ENCODE peak calls at places on chromosomes 6 and 20, in seven cellular contexts. One of them, this sample, is unnamed.

GRCh38 chr6:25876203-25876602 is 2.2 kb upstream of the SLC17A3 start:
- DNase-seq in mesendoderm: no peak
- DNase-seq in H9: no peak
- DNase-seq in IMR-90: no peak
- DNase-seq in neuronal stem cell: no peak
- DNase-seq in H1: no peak
- DNase-seq in trophoblast cell: no peak
- DNase-seq in this sample: no peak

GRCh38 chr20:35405775-35406174 is 6.0 kb downstream of the UQCC1 start:
- DNase-seq in mesendoderm: no peak
- DNase-seq in H9: no peak
- DNase-seq in IMR-90: no peak
- DNase-seq in neuronal stem cell: no peak
- DNase-seq in H1: no peak
- DNase-seq in trophoblast cell: no peak
- DNase-seq in this sample: no peak

GRCh38 chr6:87277123-87277522 is 45.3 kb upstream of the SMIM8 start:
- DNase-seq in mesendoderm: no peak
- DNase-seq in H9: no peak
- DNase-seq in IMR-90: peak; percentile 15
- DNase-seq in neuronal stem cell: no peak
- DNase-seq in H1: no peak
- DNase-seq in trophoblast cell: no peak
- DNase-seq in this sample: peak; percentile 22

GRCh38 chr6:49406241-49406970 is 56.6 kb downstream of the MMUT start:
- DNase-seq in mesendoderm: peak; percentile 8
- DNase-seq in H9: no peak
- DNase-seq in IMR-90: no peak
- DNase-seq in neuronal stem cell: no peak
- DNase-seq in H1: no peak
- DNase-seq in trophoblast cell: no peak
- DNase-seq in this sample: no peak

GRCh38 chr20:47785900-47786762 is 850 bp upstream of the SULF2 start:
- DNase-seq in mesendoderm: peak; percentile 80
- DNase-seq in H9: peak; percentile 67
- DNase-seq in IMR-90: peak; percentile 71
- DNase-seq in neuronal stem cell: peak; percentile 83
- DNase-seq in H1: no peak
- DNase-seq in trophoblast cell: peak; percentile 29
- DNase-seq in this sample: peak; percentile 90

GRCh38 chr20:62159835-62160234 is 16.3 kb downstream of the SS18L1 start:
- DNase-seq in mesendoderm: no peak
- DNase-seq in H9: no peak
- DNase-seq in IMR-90: peak; percentile 49
- DNase-seq in neuronal stem cell: no peak
- DNase-seq in H1: no peak
- DNase-seq in trophoblast cell: no peak
- DNase-seq in this sample: no peak

GRCh38 chr20:53917145-53918009 is 153.0 kb downstream of the BCAS1 start:
- DNase-seq in mesendoderm: peak; percentile 69
- DNase-seq in H9: no peak
- DNase-seq in IMR-90: no peak
- DNase-seq in neuronal stem cell: no peak
- DNase-seq in H1: no peak
- DNase-seq in trophoblast cell: peak; percentile 38
- DNase-seq in this sample: peak; percentile 84

GRCh38 chr6:28807682-28808280 is 116.0 kb downstream of the TRIM27 start:
- DNase-seq in mesendoderm: peak; percentile 85
- DNase-seq in H9: peak; percentile 74
- DNase-seq in IMR-90: peak; percentile 69
- DNase-seq in neuronal stem cell: no peak
- DNase-seq in H1: no peak
- DNase-seq in trophoblast cell: peak; percentile 45
- DNase-seq in this sample: peak; percentile 54

GRCh38 chr6:30041821-30042220 is 19.2 kb upstream of the POLR1H start:
- DNase-seq in mesendoderm: peak; percentile 34
- DNase-seq in H9: no peak
- DNase-seq in IMR-90: no peak
- DNase-seq in neuronal stem cell: no peak
- DNase-seq in H1: no peak
- DNase-seq in trophoblast cell: no peak
- DNase-seq in this sample: peak; percentile 3

GRCh38 chr6:154086510-154086909 is 47.5 kb downstream of the OPRM1 start:
- DNase-seq in mesendoderm: no peak
- DNase-seq in H9: no peak
- DNase-seq in IMR-90: no peak
- DNase-seq in neuronal stem cell: no peak
- DNase-seq in H1: no peak
- DNase-seq in trophoblast cell: no peak
- DNase-seq in this sample: no peak

DNA sequence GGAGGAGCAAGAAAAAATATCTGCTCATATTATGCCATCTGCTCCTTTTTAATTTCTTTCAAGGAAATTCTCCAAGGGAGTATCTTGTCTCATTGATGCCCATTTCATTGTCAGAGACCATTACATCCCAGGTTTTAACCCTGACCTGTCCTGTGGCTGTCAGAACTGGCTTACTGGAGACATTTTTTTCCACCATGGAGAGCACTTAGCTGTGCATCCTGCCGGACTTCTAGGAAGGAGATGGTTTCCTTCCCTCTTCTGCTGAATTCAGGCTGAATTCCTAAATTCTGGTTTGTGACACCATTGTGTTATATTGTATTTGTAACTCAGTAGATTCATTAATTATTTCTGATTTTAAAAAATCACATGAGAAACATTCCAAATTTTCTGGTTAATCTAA is 70.3 kb downstream of the NKAIN2 start:
- DNase-seq in mesendoderm: no peak
- DNase-seq in H9: no peak
- DNase-seq in IMR-90: no peak
- DNase-seq in neuronal stem cell: no peak
- DNase-seq in H1: no peak
- DNase-seq in trophoblast cell: no peak
- DNase-seq in this sample: no peak
- H2BK120ac ChIP-seq in mesendoderm: no peak overlapping the region
- H2BK120ac ChIP-seq in H9: no peak overlapping the region
- H2BK120ac ChIP-seq in IMR-90: no peak overlapping the region
- H2BK120ac ChIP-seq in neuronal stem cell: no peak overlapping the region
- H2BK120ac ChIP-seq in H1: no peak overlapping the region
- H2BK120ac ChIP-seq in trophoblast cell: no peak overlapping the region
- H2BK120ac ChIP-seq in this sample: no peak overlapping the region

GRCh38 chr20:59945175-59945574 is 5.0 kb downstream of the FAM217B start:
- DNase-seq in mesendoderm: no peak
- DNase-seq in H9: no peak
- DNase-seq in IMR-90: no peak
- DNase-seq in neuronal stem cell: no peak
- DNase-seq in H1: no peak
- DNase-seq in trophoblast cell: no peak
- DNase-seq in this sample: no peak

GRCh38 chr20:59949911-59950310 is 8.3 kb upstream of the CDH26 start:
- DNase-seq in mesendoderm: no peak
- DNase-seq in H9: no peak
- DNase-seq in IMR-90: no peak
- DNase-seq in neuronal stem cell: no peak
- DNase-seq in H1: no peak
- DNase-seq in trophoblast cell: no peak
- DNase-seq in this sample: no peak

GRCh38 chr20:59948212-59948611 is 8.0 kb downstream of the FAM217B start:
- DNase-seq in mesendoderm: no peak
- DNase-seq in H9: no peak
- DNase-seq in IMR-90: no peak
- DNase-seq in neuronal stem cell: no peak
- DNase-seq in H1: no peak
- DNase-seq in trophoblast cell: no peak
- DNase-seq in this sample: no peak

GRCh38 chr20:59945731-59946130 is 5.5 kb downstream of the FAM217B start:
- DNase-seq in mesendoderm: peak; percentile 51
- DNase-seq in H9: no peak
- DNase-seq in IMR-90: no peak
- DNase-seq in neuronal stem cell: no peak
- DNase-seq in H1: no peak
- DNase-seq in trophoblast cell: no peak
- DNase-seq in this sample: no peak

GRCh38 chr20:59948828-59949720 is 8.9 kb downstream of the FAM217B start:
- DNase-seq in mesendoderm: peak; percentile 56
- DNase-seq in H9: no peak
- DNase-seq in IMR-90: peak; percentile 67
- DNase-seq in neuronal stem cell: no peak
- DNase-seq in H1: no peak
- DNase-seq in trophoblast cell: no peak
- DNase-seq in this sample: peak; percentile 65
- H3K9ac ChIP-seq in mesendoderm: no peak overlapping the region
- H3K9ac ChIP-seq in H9: no peak overlapping the region
- H3K9ac ChIP-seq in IMR-90: no peak overlapping the region
- H3K9ac ChIP-seq in neuronal stem cell: no peak overlapping the region
- H3K9ac ChIP-seq in H1: no peak overlapping the region
- H3K9ac ChIP-seq in trophoblast cell: no peak overlapping the region
- H3K9ac ChIP-seq in this sample: peak overlapping the region; percentile 39

DNA sequence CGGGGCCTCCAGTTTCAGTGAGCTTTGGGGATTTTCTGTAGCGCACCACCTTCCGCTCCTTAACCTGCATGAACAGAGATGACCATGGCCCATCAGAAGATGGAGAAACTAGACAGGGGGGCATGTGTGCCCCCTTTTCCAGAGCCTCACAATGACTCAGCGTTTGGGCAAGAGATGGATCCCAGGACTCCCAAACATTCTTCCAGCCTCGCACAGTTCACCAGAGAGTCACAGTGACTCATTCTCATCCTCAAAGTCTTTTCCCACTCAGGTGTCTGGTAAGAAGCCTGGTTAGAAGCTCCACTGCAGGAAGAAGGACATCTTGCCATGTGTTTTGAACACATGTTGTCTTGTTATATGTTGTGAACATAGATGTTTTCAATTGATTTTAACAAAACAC is 76.2 kb upstream of the FRMD1 start:
- DNase-seq in mesendoderm: no peak
- DNase-seq in H9: no peak
- DNase-seq in IMR-90: peak; percentile 67
- DNase-seq in neuronal stem cell: no peak
- DNase-seq in H1: no peak
- DNase-seq in trophoblast cell: no peak
- DNase-seq in this sample: peak; percentile 86
- H3K23ac ChIP-seq in mesendoderm: no peak overlapping the region
- H3K23ac ChIP-seq in H9: no peak overlapping the region
- H3K23ac ChIP-seq in IMR-90: no peak overlapping the region
- H3K23ac ChIP-seq in neuronal stem cell: no peak overlapping the region
- H3K23ac ChIP-seq in H1: no peak overlapping the region
- H3K23ac ChIP-seq in trophoblast cell: no peak overlapping the region
- H3K23ac ChIP-seq in this sample: no peak overlapping the region

DNA sequence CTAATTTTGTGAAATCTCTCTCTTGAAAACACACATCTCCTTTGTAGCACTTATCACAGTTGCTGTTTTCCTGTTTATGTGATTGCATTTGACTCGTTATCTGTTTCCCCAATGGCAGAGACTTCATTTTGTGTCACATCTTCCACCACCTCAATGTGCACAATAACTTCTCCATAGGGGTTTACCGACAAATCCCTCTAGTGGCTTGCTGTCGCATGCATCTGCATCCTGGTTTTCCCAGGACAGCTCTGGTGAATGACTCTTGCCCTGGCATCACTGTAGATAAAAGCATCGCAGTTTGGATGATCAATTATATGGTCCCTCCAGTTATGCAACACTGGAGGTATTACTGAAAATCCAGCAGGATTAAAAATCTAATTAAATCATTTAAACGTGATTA is 206.5 kb upstream of the BTBD3 start:
- DNase-seq in mesendoderm: peak; percentile 38
- DNase-seq in H9: no peak
- DNase-seq in IMR-90: no peak
- DNase-seq in neuronal stem cell: no peak
- DNase-seq in H1: no peak
- DNase-seq in trophoblast cell: no peak
- DNase-seq in this sample: no peak
- H2BK120ac ChIP-seq in mesendoderm: no peak overlapping the region
- H2BK120ac ChIP-seq in H9: no peak overlapping the region
- H2BK120ac ChIP-seq in IMR-90: no peak overlapping the region
- H2BK120ac ChIP-seq in neuronal stem cell: no peak overlapping the region
- H2BK120ac ChIP-seq in H1: no peak overlapping the region
- H2BK120ac ChIP-seq in trophoblast cell: no peak overlapping the region
- H2BK120ac ChIP-seq in this sample: no peak overlapping the region

DNA sequence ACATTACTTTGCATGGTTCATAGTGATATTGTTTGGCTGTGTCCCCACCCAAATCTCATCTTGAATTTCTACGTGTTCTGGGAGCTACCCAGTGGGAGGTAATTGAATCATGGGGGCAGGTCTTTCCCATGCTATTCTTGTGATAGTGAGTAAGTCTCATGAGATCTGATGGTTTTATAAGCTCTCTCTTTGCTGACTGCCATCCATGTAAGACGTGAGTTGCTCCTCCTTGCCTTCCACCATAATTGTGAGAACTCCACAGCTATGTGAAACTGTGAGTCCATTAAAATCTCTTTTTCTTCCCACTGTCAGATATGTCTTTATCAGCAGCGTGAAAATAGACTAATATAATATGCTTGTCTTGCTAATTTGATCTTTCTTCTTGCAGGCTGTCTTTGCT is 200.4 kb upstream of the NOX3 start:
- DNase-seq in mesendoderm: no peak
- DNase-seq in H9: no peak
- DNase-seq in IMR-90: no peak
- DNase-seq in neuronal stem cell: no peak
- DNase-seq in H1: no peak
- DNase-seq in trophoblast cell: no peak
- DNase-seq in this sample: no peak
- H3K9ac ChIP-seq in mesendoderm: no peak overlapping the region
- H3K9ac ChIP-seq in H9: no peak overlapping the region
- H3K9ac ChIP-seq in IMR-90: no peak overlapping the region
- H3K9ac ChIP-seq in neuronal stem cell: no peak overlapping the region
- H3K9ac ChIP-seq in H1: no peak overlapping the region
- H3K9ac ChIP-seq in trophoblast cell: no peak overlapping the region
- H3K9ac ChIP-seq in this sample: no peak overlapping the region

GRCh38 chr6:163944897-163945296 is 530.4 kb downstream of the QKI start:
- DNase-seq in mesendoderm: peak; percentile 33
- DNase-seq in H9: no peak
- DNase-seq in IMR-90: no peak
- DNase-seq in neuronal stem cell: no peak
- DNase-seq in H1: no peak
- DNase-seq in trophoblast cell: no peak
- DNase-seq in this sample: no peak
- H3K23ac ChIP-seq in mesendoderm: no peak overlapping the region
- H3K23ac ChIP-seq in H9: no peak overlapping the region
- H3K23ac ChIP-seq in IMR-90: no peak overlapping the region
- H3K23ac ChIP-seq in neuronal stem cell: no peak overlapping the region
- H3K23ac ChIP-seq in H1: no peak overlapping the region
- H3K23ac ChIP-seq in trophoblast cell: no peak overlapping the region
- H3K23ac ChIP-seq in this sample: no peak overlapping the region

This sample was measured in mesenchymal stem cell.